ENCODE peak calls at places on chromosomes 12 and 14, in six cellular contexts. E is RWPE2, L is lower lobe of right lung, H is gastrocnemius medialis, G is left lung, J is pancreas. M is an unnamed sample. For H3K4me1, the result is how much of the 10 kb centered on the place peaks cover.

GRCh38 chr12:51620448-51620847 is 29.4 kb downstream of the SCN8A start:
- ATAC-seq in H (no peak), L (no peak), G (no peak), J (no peak), E (no peak), M (no peak)

GRCh38 chr12:57983150-57983857 is 41.9 kb downstream of the ATP23 start:
- ATAC-seq in G (peak), J (peak), E (no peak), L (no peak), H (no peak), M (no peak)

GRCh38 chr12:81942588-81942987 is 183.4 kb upstream of the PPFIA2 start:
- ATAC-seq in H (no peak), E (no peak), L (peak), G (no peak), J (peak), M (no peak)

GRCh38 chr12:694734-695503 is 31.7 kb upstream of the NINJ2 start:
- ATAC-seq in G (no peak), E (no peak), H (no peak), L (no peak), J (no peak), M (no peak)

GRCh38 chr12:7498832-7499231 is 4.7 kb downstream of the CD163 start:
- ATAC-seq in E (no peak), H (peak), J (peak), L (peak), G (peak), M (peak)

GRCh38 chr12:13189254-13189653 is 7.3 kb upstream of the EMP1 start:
- ATAC-seq in G (no peak), L (no peak), J (peak), E (no peak), H (no peak), M (peak)

GRCh38 chr14:76955575-76956252 is 72.8 kb downstream of the IRF2BPL start:
- ATAC-seq in H (peak), G (peak), J (no peak), E (peak), L (peak), M (peak)

GRCh38 chr14:42334931-42335330 is 728.3 kb downstream of the LRFN5 start:
- ATAC-seq in E (no peak), J (no peak), L (no peak), G (no peak), H (no peak), M (no peak)

GRCh38 chr14:66165337-66165736 is 320.8 kb upstream of the CCDC196 start:
- ATAC-seq in J (no peak), E (no peak), H (no peak), L (no peak), G (no peak), M (no peak)

DNA sequence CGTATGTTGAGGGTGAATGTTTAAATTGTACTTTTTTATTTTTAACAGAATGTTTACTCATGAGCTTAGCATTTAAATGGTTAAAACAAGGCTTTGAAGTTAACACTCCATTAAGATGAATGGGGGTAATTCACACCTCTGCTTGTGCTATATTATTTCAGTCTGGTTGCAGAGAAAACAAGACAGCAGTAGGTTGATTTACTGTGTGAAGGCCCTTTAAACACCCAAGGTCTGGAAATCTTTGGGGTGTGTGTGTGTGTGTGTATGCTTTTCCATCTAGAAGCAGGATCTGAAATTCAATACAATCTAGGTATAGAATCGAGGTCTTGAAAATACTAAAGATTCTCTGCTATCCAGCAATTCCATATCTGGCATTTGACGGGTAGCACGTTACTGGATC is 83.8 kb downstream of the SLC38A6 start:
- ATAC-seq in L (no peak), J (no peak), H (no peak), E (no peak), G (no peak), M (no peak)
- H3K4me3 ChIP-seq in L (no peak), J (no peak), H (no peak), E (no peak), G (no peak), M (no peak)

GRCh38 chr12:55723516-55724225 is 3.5 kb downstream of the RDH5 start:
- ATAC-seq in H (no peak), E (no peak), G (no peak), J (no peak), L (no peak), M (no peak)
- H3K4me1 ChIP-seq in H (half or more), E (under half), G (under half), J (under half), L (half or more), M (half or more)

GRCh38 chr12:127893875-127894635 is 372.9 kb upstream of the TMEM132C start:
- ATAC-seq in L (no peak), H (no peak), E (no peak), G (no peak), J (no peak), M (no peak)
- TF ChIP-seq CTCF in L (peak), H (no peak), E (peak), G (no peak), J (no peak), M (peak)

GRCh38 chr14:27391331-27391730 is 793.5 kb upstream of the NOVA1 start:
- ATAC-seq in E (no peak), L (no peak), G (no peak), H (no peak), J (no peak), M (no peak)

GRCh38 chr14:27387458-27387857 is 789.6 kb upstream of the NOVA1 start:
- ATAC-seq in E (no peak), H (no peak), L (no peak), J (no peak), G (no peak), M (no peak)

GRCh38 chr14:27390130-27390529 is 792.3 kb upstream of the NOVA1 start:
- ATAC-seq in E (no peak), H (no peak), L (no peak), J (no peak), G (no peak), M (no peak)

GRCh38 chr14:27392153-27392552 is 794.3 kb upstream of the NOVA1 start:
- ATAC-seq in L (no peak), G (no peak), H (no peak), J (no peak), E (peak), M (no peak)

DNA sequence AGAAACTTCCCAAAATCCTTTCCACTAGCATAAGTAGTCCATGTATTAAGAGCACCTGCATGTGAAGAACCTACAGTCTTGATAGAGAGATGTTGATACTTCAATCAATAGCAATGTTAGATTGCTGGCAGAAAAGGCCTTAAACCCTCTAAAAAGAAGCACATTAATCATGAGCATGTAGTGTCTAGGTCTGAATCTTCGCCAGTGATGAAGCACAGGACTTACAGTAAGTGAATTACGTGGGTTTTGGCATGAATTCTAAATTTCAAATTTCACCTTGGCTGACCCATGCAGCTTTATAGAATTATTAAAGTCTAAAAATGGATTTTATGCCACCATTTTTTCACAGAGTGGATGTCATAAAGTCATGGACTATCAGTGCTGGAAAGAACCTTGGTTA is 791.6 kb upstream of the NOVA1 start:
- ATAC-seq in G (no peak), J (no peak), H (no peak), L (no peak), E (no peak), M (no peak)
- H3K4me3 ChIP-seq in G (no peak), J (no peak), H (no peak), L (no peak), E (no peak), M (no peak)

GRCh38 chr12:53603196-53603595 is 23.0 kb downstream of the ATF7 start:
- ATAC-seq in L (no peak), G (no peak), E (no peak), H (no peak), J (no peak), M (no peak)
- H3K4me1 ChIP-seq in L (under half), G (under half), E (under half), H (under half), J (under half), M (under half)

GRCh38 chr12:47757840-47758583 is 668 bp downstream of the RAPGEF3 start:
- ATAC-seq in L (no peak), H (no peak), G (peak), J (no peak), E (peak), M (no peak)
- TF ChIP-seq CTCF in L (no peak), H (no peak), G (no peak), J (no peak), E (no peak), M (no peak)

GRCh38 chr14:99752486-99753121 is 40.6 kb upstream of the EML1 start:
- ATAC-seq in E (peak), G (no peak), J (no peak), H (no peak), L (no peak), M (no peak)

GRCh38 chr14:99749763-99750715 is 43.2 kb upstream of the EML1 start:
- ATAC-seq in G (no peak), J (peak), H (no peak), L (no peak), E (no peak), M (no peak)

GRCh38 chr14:99753225-99754140 is 39.7 kb upstream of the EML1 start:
- ATAC-seq in G (no peak), E (no peak), H (no peak), L (no peak), J (no peak), M (no peak)

GRCh38 chr14:99750746-99751450 is 42.3 kb upstream of the EML1 start:
- ATAC-seq in J (no peak), L (no peak), G (no peak), E (no peak), H (no peak), M (no peak)

GRCh38 chr14:99751539-99752485 is 41.4 kb upstream of the EML1 start:
- ATAC-seq in J (no peak), E (no peak), G (no peak), H (no peak), L (no peak), M (no peak)
- H3K4me3 ChIP-seq in J (no peak), E (no peak), G (no peak), H (no peak), L (no peak), M (no peak)

DNA sequence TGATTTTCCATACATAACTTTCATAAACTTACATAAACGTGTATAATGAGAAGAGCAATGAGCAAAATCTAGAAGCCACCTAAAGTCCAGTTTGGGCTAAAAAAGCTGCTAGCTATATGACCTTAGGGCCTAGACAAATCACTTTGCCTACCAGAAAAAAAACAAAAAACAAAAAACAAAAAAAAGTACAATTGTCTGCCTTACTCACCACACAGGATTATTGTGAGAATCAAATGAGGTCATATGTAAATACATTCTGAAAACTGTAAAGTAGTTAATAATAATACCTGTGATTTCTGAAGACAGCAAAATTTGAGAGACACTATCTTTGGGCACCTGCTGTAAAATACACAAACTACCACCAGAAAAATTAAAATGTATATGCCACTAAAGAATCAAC is 4.2 kb downstream of the ATP2B1 start:
- ATAC-seq in G (no peak), J (no peak), E (no peak), L (no peak), H (no peak), M (no peak)
- H3K4me1 ChIP-seq in G (under half), J (under half), E (under half), L (under half), H (half or more), M (under half)

GRCh38 chr12:75816892-75817291 is 214.7 kb downstream of the PHLDA1 start:
- ATAC-seq in J (peak), G (no peak), E (peak), H (no peak), L (no peak), M (no peak)
- TF ChIP-seq CTCF in J (no peak), G (no peak), E (peak), H (no peak), L (no peak), M (no peak)

M was measured in gastroesophageal sphincter.